ENCODE peak calls at places on chromosomes 13 and 19, in nine cellular contexts. D, S, E, Z, A, F, X, C and W are unnamed samples.

GRCh38 chr13:47332149-47332548 is 435.3 kb upstream of the HTR2A start:
- DNase-seq in D (no peak), C (no peak), X (peak; percentile 13), S (peak; percentile 58), A (no peak), F (no peak), E (no peak), Z (no peak), W (no peak)

GRCh38 chr19:46492841-46493235 is 2.8 kb downstream of the PNMA8B start:
- DNase-seq in F (no peak), A (no peak), C (peak; percentile 50), S (no peak), X (no peak), Z (peak; percentile 32), E (no peak), D (peak; percentile 27), W (peak; percentile 55)

GRCh38 chr19:56137405-56137804 is 3.7 kb upstream of the ZNF444 start:
- DNase-seq in F (no peak), E (no peak), D (no peak), Z (no peak), X (peak; percentile 10), A (no peak), C (no peak), S (no peak), W (no peak)

GRCh38 chr13:111384441-111385181 is 64.2 kb downstream of the TEX29 start:
- DNase-seq in F (no peak), X (no peak), Z (no peak), E (no peak), S (no peak), D (no peak), A (no peak), C (no peak), W (no peak)

GRCh38 chr19:920051-920857 is 3.1 kb downstream of the KISS1R start:
- DNase-seq in X (peak; percentile 38), A (no peak), E (peak; percentile 77), C (no peak), D (no peak), Z (peak; percentile 46), S (peak; percentile 55), F (peak; percentile 10), W (peak; percentile 65)

GRCh38 chr13:45604892-45605291 is 10.6 kb downstream of the ERICH6B start:
- DNase-seq in Z (no peak), E (no peak), C (no peak), D (no peak), X (no peak), A (no peak), S (no peak), F (no peak), W (peak; percentile 45)

GRCh38 chr19:10086032-10086903 is at the start of gene SHFL:
- DNase-seq in Z (peak; percentile 77), A (no peak), C (peak; percentile 95), F (peak; percentile 80), D (peak; percentile 81), S (peak; percentile 83), E (peak; percentile 91), X (peak; percentile 54), W (peak; percentile 91)

GRCh38 chr13:74061939-74062595 is 72.1 kb downstream of the KLF12 start:
- DNase-seq in E (no peak), Z (no peak), D (peak; percentile 78), A (no peak), S (peak; percentile 59), C (peak; percentile 19), X (no peak), F (peak; percentile 85), W (no peak)

GRCh38 chr13:94433055-94433947 is 46.2 kb downstream of the DCT start:
- DNase-seq in S (no peak), Z (peak; percentile 31), D (no peak), E (peak; percentile 83), A (no peak), X (no peak), F (no peak), C (no peak), W (peak; percentile 62)

GRCh38 chr19:4742717-4743646 is 19.3 kb upstream of the DPP9 start:
- DNase-seq in D (no peak), Z (peak; percentile 52), F (no peak), S (no peak), C (peak; percentile 82), E (no peak), X (no peak), A (no peak), W (peak; percentile 65)

GRCh38 chr13:30843548-30843947 is 62.5 kb upstream of the MEDAG start:
- DNase-seq in Z (no peak), C (no peak), D (no peak), E (no peak), A (no peak), X (no peak), F (no peak), S (no peak), W (no peak)

GRCh38 chr19:4971424-4971793 is 2.5 kb downstream of the KDM4B start:
- DNase-seq in X (peak; percentile 60), A (no peak), Z (no peak), D (peak; percentile 53), E (no peak), F (peak; percentile 67), C (peak; percentile 61), S (peak; percentile 55), W (peak; percentile 82)

GRCh38 chr19:47110521-47111080 is 3.0 kb downstream of the ZC3H4 start:
- DNase-seq in F (no peak), S (peak; percentile 25), E (no peak), D (peak; percentile 72), X (peak; percentile 26), C (no peak), Z (peak; percentile 38), A (no peak), W (no peak)

GRCh38 chr13:73339086-73339485 is 280.3 kb downstream of the KLF5 start:
- DNase-seq in E (no peak), S (peak; percentile 15), Z (no peak), D (no peak), A (no peak), X (no peak), C (no peak), F (no peak), W (no peak)

GRCh38 chr13:90683711-90684131 is 663.8 kb upstream of the MIR17HG start:
- DNase-seq in D (no peak), Z (no peak), E (no peak), F (no peak), X (no peak), S (no peak), A (no peak), C (no peak), W (no peak)
- TF ChIP-seq EZH2phosphoT487 in D (no peak), Z (no peak), E (no peak), F (no peak), X (no peak), S (no peak), A (no peak), C (no peak), W (no peak)

GRCh38 chr19:8585894-8586750 is 8.9 kb upstream of the MYO1F start:
- DNase-seq in Z (peak; percentile 90), C (peak; percentile 59), F (peak; percentile 49), D (peak; percentile 47), E (peak; percentile 58), S (peak; percentile 37), A (peak; percentile 49), X (peak; percentile 85), W (peak; percentile 97)
- TF ChIP-seq EZH2phosphoT487 in Z (no peak), C (no peak), F (no peak), D (no peak), E (no peak), S (no peak), A (no peak), X (no peak), W (no peak)

GRCh38 chr19:35509018-35509652 is 4.3 kb downstream of the DMKN start:
- DNase-seq in F (no peak), A (peak; percentile 59), Z (peak; percentile 62), C (no peak), X (peak; percentile 67), S (peak; percentile 38), E (peak; percentile 87), D (no peak), W (peak; percentile 78)

GRCh38 chr19:35510626-35510964 is 2.9 kb downstream of the DMKN start:
- DNase-seq in X (no peak), E (no peak), F (no peak), C (no peak), Z (no peak), D (no peak), S (no peak), A (no peak), W (no peak)

GRCh38 chr19:35511337-35511736 is 2.1 kb downstream of the DMKN start:
- DNase-seq in S (no peak), F (no peak), X (no peak), E (no peak), D (no peak), Z (no peak), A (no peak), C (no peak), W (no peak)

GRCh38 chr19:35508129-35508528 is 5.3 kb downstream of the DMKN start:
- DNase-seq in C (no peak), X (no peak), F (no peak), E (no peak), S (no peak), D (no peak), A (no peak), Z (no peak), W (no peak)

DNA sequence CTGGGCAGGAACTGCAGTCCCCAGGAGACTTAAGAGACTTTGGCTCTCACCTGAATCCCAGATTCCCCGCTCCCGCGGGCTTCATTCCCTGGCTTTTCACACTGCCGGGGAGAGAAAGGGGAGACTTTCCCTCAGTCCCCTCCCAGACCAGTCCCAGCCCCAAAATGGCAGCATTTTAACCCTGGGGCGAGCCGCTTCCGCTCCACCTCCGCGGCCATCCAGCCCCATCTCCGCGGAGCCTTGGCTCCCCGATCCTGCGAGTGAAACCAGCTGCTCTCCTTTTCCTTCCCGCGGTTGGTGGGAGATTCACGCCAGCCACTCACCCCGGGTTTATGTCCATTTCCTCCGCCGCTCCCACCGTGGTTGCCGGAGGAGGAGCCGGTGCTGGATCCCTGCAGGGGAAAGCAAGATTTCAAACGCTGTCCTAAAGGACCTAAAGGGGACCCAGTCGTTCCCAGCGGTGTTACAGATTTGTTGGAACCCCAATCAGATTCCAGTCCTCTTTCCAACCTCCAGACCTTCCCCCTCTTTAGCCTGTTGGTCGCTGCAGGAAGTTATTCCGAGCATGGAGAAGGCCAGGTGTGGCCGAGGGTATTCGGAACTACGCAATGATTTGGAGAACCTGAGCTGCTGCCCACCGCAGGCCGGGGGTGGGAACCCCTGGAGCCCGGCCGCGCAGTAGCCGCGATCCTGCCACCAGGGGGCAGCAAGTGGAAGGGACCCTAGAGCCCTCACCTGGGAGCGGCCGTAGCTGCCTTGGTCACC is 3.4 kb downstream of the DMKN start:
- DNase-seq in C (peak; percentile 90), D (peak; percentile 68), E (peak; percentile 93), Z (peak; percentile 93), F (peak; percentile 29), A (peak; percentile 82), X (peak; percentile 89), S (peak; percentile 64), W (peak; percentile 97)
- TF ChIP-seq EZH2phosphoT487 in C (no peak), D (no peak), E (no peak), Z (no peak), F (no peak), A (no peak), X (no peak), S (no peak), W (no peak)

DNA sequence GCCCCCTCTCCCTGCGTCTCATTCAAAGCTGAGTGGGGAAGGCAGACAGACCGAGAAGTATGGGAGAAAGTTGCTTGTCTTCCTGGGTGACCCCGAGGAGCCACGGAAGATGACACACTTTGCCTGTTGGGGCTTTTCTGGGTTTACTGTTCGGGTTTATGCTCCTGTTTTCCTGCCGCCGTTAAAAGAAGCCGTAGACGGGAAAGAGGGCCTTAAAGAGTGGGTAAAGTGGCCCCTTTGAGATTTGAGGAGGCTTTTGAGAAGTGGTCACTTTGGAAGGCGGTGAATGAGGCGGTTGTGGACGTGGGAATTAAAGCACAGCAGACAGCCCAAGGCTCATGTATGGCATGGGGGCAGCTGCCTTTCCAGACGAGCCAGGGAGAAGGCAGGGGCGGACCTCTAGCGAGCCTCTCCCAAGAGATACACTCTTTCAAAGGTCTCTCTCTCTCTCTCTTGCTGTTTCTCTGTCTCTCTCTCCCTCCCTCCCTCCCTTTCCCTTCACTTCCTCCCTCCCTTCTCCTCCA is 493 bp upstream of the LHFPL6 start:
- DNase-seq in D (no peak), A (no peak), S (peak; percentile 70), X (peak; percentile 16), F (no peak), E (peak; percentile 35), C (peak; percentile 25), Z (peak; percentile 29), W (peak; percentile 47)
- TF ChIP-seq EZH2phosphoT487 in D (no peak), A (no peak), S (no peak), X (no peak), F (no peak), E (no peak), C (no peak), Z (no peak), W (no peak)